ENCODE peak calls at places on chromosomes 5 and 9, in six cellular contexts. A is pancreas, K is progenitor cell of endocrine pancreas, S is PC-9, X is omental fat pad, V is dorsolateral prefrontal cortex. Q is an unnamed sample.

GRCh38 chr5:68214472-68215207 is 916 bp upstream of the PIK3R1 start:
- DNase-seq in A (no peak), K (no peak), S (no peak), X (no peak), V (no peak), Q (no peak)

GRCh38 chr5:6804766-6805165 is 91.5 kb downstream of the TENT4A start:
- DNase-seq in A (no peak), K (no peak), S (no peak), X (no peak), V (no peak), Q (no peak)

GRCh38 chr5:59206132-59206581 is 623.3 kb downstream of the RAB3C start:
- DNase-seq in A (no peak), K (no peak), S (no peak), X (no peak), V (no peak), Q (no peak)

GRCh38 chr9:91782711-91783214 is 167.3 kb downstream of the ROR2 start:
- DNase-seq in A (no peak), K (no peak), S (no peak), X (no peak), V (no peak), Q (no peak)

GRCh38 chr5:103464801-103465484 is 97.6 kb downstream of the NUDT12 start:
- DNase-seq in A (no peak), K (no peak), S (no peak), X (no peak), V (no peak), Q (no peak)

GRCh38 chr5:39494534-39494933 is 69.8 kb upstream of the DAB2 start:
- DNase-seq in A (no peak), K (no peak), S (no peak), X (no peak), V (no peak), Q (no peak)

GRCh38 chr5:64977779-64978178 is 209.0 kb downstream of the CWC27 start:
- DNase-seq in A (no peak), K (no peak), S (no peak), X (no peak), V (no peak), Q (no peak)

GRCh38 chr5:80078921-80079320 is 43.8 kb downstream of the THBS4 start:
- DNase-seq in A (no peak), K (no peak), S (no peak), X (no peak), V (no peak), Q (no peak)

GRCh38 chr9:31045810-31046209 is 1338.6 kb upstream of the ACO1 start:
- DNase-seq in A (peak; percentile 27), K (no peak), S (peak; percentile 7), X (no peak), V (no peak), Q (no peak)

GRCh38 chr5:122999947-123000563 is 36.5 kb downstream of the PPIC start:
- DNase-seq in A (peak; percentile 72), K (no peak), S (no peak), X (no peak), V (no peak), Q (no peak)

GRCh38 chr5:40367260-40367659 is 312.5 kb upstream of the PTGER4 start:
- DNase-seq in A (no peak), K (no peak), S (no peak), X (no peak), V (no peak), Q (no peak)

GRCh38 chr5:172688735-172689572 is 47.9 kb downstream of the NEURL1B start:
- DNase-seq in A (peak; percentile 47), K (no peak), S (peak; percentile 82), X (no peak), V (no peak), Q (no peak)

GRCh38 chr9:110971234-110971633 is 67.0 kb downstream of the LPAR1 start:
- DNase-seq in A (no peak), K (no peak), S (no peak), X (no peak), V (no peak), Q (no peak)

GRCh38 chr9:123552530-123552929 is 196.5 kb downstream of the CRB2 start:
- DNase-seq in A (no peak), K (no peak), S (no peak), X (no peak), V (no peak), Q (no peak)

GRCh38 chr5:58123501-58123900 is 336.4 kb downstream of the PLK2 start:
- DNase-seq in A (no peak), K (no peak), S (no peak), X (no peak), V (no peak), Q (no peak)

GRCh38 chr9:9914174-9914573 is 698.6 kb downstream of the PTPRD start:
- DNase-seq in A (no peak), K (no peak), S (no peak), X (no peak), V (no peak), Q (no peak)

GRCh38 chr9:15735083-15735974 is 182.5 kb downstream of the CCDC171 start:
- DNase-seq in A (no peak), K (no peak), S (peak; percentile 16), X (no peak), V (no peak), Q (no peak)

GRCh38 chr9:93298498-93299417 is 114.8 kb downstream of the WNK2 start:
- DNase-seq in A (no peak), K (no peak), S (no peak), X (no peak), V (no peak), Q (no peak)

GRCh38 chr5:10611290-10611689 is 47.4 kb downstream of the ANKRD33B start:
- DNase-seq in A (no peak), K (no peak), S (no peak), X (no peak), V (no peak), Q (no peak)

GRCh38 chr9:120781236-120781635 is 12.0 kb downstream of the FBXW2 start:
- DNase-seq in A (no peak), K (no peak), S (no peak), X (no peak), V (no peak), Q (no peak)

GRCh38 chr5:155906046-155906445 is 420.9 kb upstream of the SGCD start:
- DNase-seq in A (no peak), K (no peak), S (no peak), X (no peak), V (no peak), Q (no peak)

GRCh38 chr5:5298841-5299543 is 123.5 kb upstream of the ICE1 start:
- DNase-seq in A (no peak), K (no peak), S (no peak), X (no peak), V (no peak), Q (no peak)

GRCh38 chr5:175710361-175710760 is 52.5 kb downstream of the HRH2 start:
- DNase-seq in A (no peak), K (no peak), S (no peak), X (no peak), V (no peak), Q (no peak)

GRCh38 chr5:180591249-180591887 is at the start of gene SCGB3A1:
- DNase-seq in A (no peak), K (no peak), S (no peak), X (no peak), V (no peak), Q (no peak)

GRCh38 chr9:3200331-3200774 is 325.4 kb downstream of the RFX3 start:
- DNase-seq in A (no peak), K (no peak), S (no peak), X (no peak), V (no peak), Q (no peak)

GRCh38 chr5:179276838-179277395 is 68.3 kb downstream of the ADAMTS2 start:
- DNase-seq in A (no peak), K (no peak), S (no peak), X (no peak), V (no peak), Q (no peak)
- TF ChIP-seq CTCF in A (no peak), K (peak; percentile 40), S (no peak), X (no peak), V (no peak), Q (no peak)

GRCh38 chr9:116279230-116279629 is 125.6 kb downstream of the PAPPA start:
- DNase-seq in A (no peak), K (no peak), S (no peak), X (no peak), V (no peak), Q (no peak)
- TF ChIP-seq CTCF in A (no peak), K (no peak), S (no peak), X (no peak), V (no peak), Q (no peak)

GRCh38 chr9:112093147-112093874 is 81.8 kb downstream of the SUSD1 start:
- DNase-seq in A (no peak), K (no peak), S (no peak), X (no peak), V (no peak), Q (no peak)

GRCh38 chr9:112094948-112095779 is 79.9 kb downstream of the SUSD1 start:
- DNase-seq in A (no peak), K (no peak), S (no peak), X (no peak), V (no peak), Q (no peak)

GRCh38 chr9:112093875-112094227 is 81.2 kb downstream of the SUSD1 start:
- DNase-seq in A (no peak), K (no peak), S (no peak), X (no peak), V (no peak), Q (no peak)

GRCh38 chr9:112094240-112094639 is 80.9 kb downstream of the SUSD1 start:
- DNase-seq in A (no peak), K (no peak), S (no peak), X (no peak), V (no peak), Q (no peak)

DNA sequence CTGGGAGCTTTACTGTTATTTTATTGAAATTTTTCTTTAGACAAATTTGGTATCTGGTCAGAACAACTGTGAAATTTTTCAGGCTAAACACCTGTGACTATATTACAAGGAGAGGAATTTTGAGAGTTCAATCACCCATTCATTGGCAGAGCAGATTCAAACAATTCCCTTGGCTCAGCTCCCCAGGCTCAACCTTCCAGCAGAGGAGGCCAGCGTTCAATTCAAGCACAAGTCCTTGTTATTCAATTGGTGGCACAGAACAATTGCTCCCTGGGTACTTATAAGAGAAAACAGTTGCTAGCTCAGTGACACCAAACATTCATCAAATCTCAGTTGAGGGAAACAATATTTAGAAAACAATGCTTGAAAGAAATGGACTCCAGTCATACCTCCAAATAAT is 83.3 kb downstream of the SUSD1 start:
- DNase-seq in A (peak; percentile 29), K (no peak), S (no peak), X (no peak), V (peak; percentile 23), Q (no peak)
- TF ChIP-seq CTCF in A (no peak), K (no peak), S (no peak), X (no peak), V (peak; percentile 29), Q (no peak)

DNA sequence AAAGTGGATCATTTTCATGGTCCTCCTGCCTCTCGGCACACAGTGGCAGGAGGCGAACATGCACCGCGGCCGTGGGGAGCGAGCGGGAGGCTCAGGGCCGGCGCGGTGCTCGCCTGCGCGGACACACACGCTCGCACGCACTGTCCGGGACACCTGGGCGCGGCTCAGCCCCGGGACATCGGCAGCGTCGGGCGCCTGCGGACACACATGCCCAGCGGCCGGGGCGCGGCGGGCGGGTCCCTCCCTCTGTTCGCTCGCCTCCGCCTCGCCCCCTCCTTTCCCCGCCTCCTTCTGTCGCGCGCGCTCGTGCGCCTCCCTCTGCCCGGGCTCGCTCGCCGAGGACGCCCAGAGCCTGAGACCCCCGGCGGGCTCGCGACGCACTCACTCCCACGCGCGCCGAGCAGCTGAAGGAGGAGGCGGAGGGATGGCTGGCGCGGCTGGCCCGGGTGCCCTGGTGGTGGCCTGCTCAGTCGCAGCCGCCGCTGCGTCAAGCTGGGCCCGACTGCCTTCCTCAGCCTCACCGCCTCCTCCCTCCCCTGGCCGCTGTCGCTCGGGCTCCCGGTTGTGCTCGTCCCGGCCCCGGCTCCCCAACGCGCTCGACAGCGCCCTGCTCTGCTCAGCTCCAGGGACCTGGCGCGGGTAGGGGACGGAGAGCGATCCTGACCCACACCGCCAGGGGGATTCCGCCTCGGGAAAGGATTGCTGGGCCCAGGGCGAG is at the start of gene FRMD3:
- DNase-seq in A (peak; percentile 83), K (peak; percentile 78), S (peak; percentile 88), X (no peak), V (peak; percentile 73), Q (no peak)
- TF ChIP-seq CTCF in A (peak; percentile 54), K (peak; percentile 76), S (peak; percentile 80), X (no peak), V (peak; percentile 68), Q (no peak)